ENCODE peak calls at places on chromosome 6, in four cellular contexts. K, X, I and L are unnamed samples.

GRCh38 chr6:7004581-7005297 is 103.0 kb upstream of the RREB1 start:
- DNase-seq in X (no peak), K (no peak), I (no peak), L (no peak)

GRCh38 chr6:133921249-133921859 is 31.7 kb upstream of the TBPL1 start:
- DNase-seq in I (peak; percentile 73), K (peak; percentile 85), X (peak; percentile 41), L (peak; percentile 47)

GRCh38 chr6:90350689-90351554 is 54.3 kb upstream of the BACH2 start:
- DNase-seq in X (no peak), I (no peak), K (no peak), L (no peak)

GRCh38 chr6:70445001-70445400 is 31.7 kb downstream of the FAM135A start:
- DNase-seq in I (no peak), X (no peak), K (no peak), L (no peak)

GRCh38 chr6:16925461-16925860 is 164.2 kb upstream of the ATXN1 start:
- DNase-seq in X (no peak), K (no peak), I (peak; percentile 77), L (no peak)

GRCh38 chr6:13432526-13433218 is 54.7 kb downstream of the GFOD1 start:
- DNase-seq in I (no peak), X (no peak), K (no peak), L (no peak)

GRCh38 chr6:14880717-14881116 is 365.2 kb upstream of the JARID2 start:
- DNase-seq in K (no peak), X (no peak), I (no peak), L (no peak)

GRCh38 chr6:93663111-93663510 is 243.8 kb upstream of the EPHA7 start:
- DNase-seq in X (no peak), I (no peak), K (no peak), L (no peak)

GRCh38 chr6:127635091-127635490 is 58.1 kb downstream of the C6orf58 start:
- DNase-seq in X (no peak), K (no peak), I (no peak), L (no peak)

GRCh38 chr6:4291453-4292403 is 156.4 kb upstream of the ECI2 start:
- DNase-seq in K (no peak), I (no peak), X (no peak), L (no peak)

GRCh38 chr6:109236140-109237081 is 141.1 kb downstream of the CEP57L1 start:
- DNase-seq in K (no peak), X (peak; percentile 58), I (no peak), L (peak; percentile 54)

GRCh38 chr6:167467282-167467681 is 142.4 kb downstream of the TTLL2 start:
- DNase-seq in I (no peak), X (no peak), K (no peak), L (no peak)

GRCh38 chr6:19121516-19121915 is 715.7 kb upstream of the ID4 start:
- DNase-seq in I (no peak), K (no peak), X (no peak), L (no peak)

GRCh38 chr6:13573669-13574110 is 711 bp upstream of the SIRT5 start:
- DNase-seq in X (no peak), I (peak; percentile 5), K (peak; percentile 67), L (peak; percentile 4)

GRCh38 chr6:14275493-14275851 is 157.9 kb downstream of the CD83 start:
- DNase-seq in X (no peak), I (no peak), K (no peak), L (no peak)

GRCh38 chr6:40587240-40588069 is at the start of gene LRFN2:
- DNase-seq in K (peak; percentile 76), I (peak; percentile 41), X (no peak), L (no peak)

GRCh38 chr6:56387621-56388413 is 140.4 kb upstream of the COL21A1 start:
- DNase-seq in K (peak; percentile 50), X (no peak), I (no peak), L (no peak)

GRCh38 chr6:87483929-87484328 is 11.2 kb downstream of the SLC35A1 start:
- DNase-seq in X (peak; percentile 80), I (peak; percentile 77), K (no peak), L (peak; percentile 71)

GRCh38 chr6:3026811-3027626 is 27.3 kb downstream of the NQO2 start:
- DNase-seq in K (no peak), X (no peak), I (no peak), L (no peak)

GRCh38 chr6:35213161-35213823 is 464 bp upstream of the SCUBE3 start:
- DNase-seq in I (no peak), X (no peak), K (no peak), L (no peak)

GRCh38 chr6:33305052-33305451 is 6.3 kb upstream of the RGL2 start:
- DNase-seq in X (no peak), K (no peak), I (no peak), L (no peak)

GRCh38 chr6:16751251-16751946 is 9.9 kb downstream of the ATXN1 start:
- DNase-seq in I (peak; percentile 88), X (no peak), K (no peak), L (no peak)

GRCh38 chr6:43687437-43688347 is at the start of gene MRPS18A:
- DNase-seq in X (no peak), K (peak; percentile 88), I (peak; percentile 59), L (no peak)

DNA sequence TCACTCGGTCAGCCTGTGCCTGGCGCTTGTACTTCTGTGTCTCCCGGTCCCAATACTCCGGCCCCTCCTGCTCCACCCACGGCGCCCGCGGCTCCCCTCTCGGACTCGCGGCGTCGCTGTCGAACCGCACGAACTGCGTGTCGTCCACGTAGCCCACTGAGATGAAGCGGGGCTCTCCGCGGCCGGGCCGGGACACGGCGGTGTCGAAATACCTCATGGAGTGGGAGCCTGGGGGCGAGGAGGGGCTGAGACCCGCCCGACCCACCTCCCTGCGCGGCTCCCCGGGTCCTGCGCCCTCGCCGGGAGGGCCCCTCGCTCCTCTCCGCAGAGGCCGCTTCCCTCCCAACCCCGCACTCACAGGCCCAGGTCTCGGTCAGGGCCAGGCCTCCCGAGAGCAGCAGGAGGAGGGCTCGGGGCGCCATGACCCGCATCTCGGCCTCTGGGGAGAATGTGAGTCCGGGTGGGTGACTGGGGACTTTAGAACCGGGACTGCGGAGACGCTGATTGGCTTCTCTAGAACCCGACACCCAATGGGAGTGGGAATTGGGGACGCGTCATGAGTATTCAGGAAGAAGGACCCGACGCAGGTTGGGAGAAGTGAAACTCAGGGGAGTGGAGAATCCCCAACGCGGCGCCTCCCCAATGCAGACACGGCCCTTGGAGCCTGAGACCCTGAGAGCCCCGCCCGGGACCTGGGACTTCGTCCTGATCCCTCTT is at the start of gene HLA-C:
- DNase-seq in X (peak; percentile 56), I (peak; percentile 94), K (peak; percentile 95), L (peak; percentile 91)
- H3K27ac ChIP-seq in X (no peak within 1 kb of the TSS), I (peak within 1 kb of the TSS; percentile 96), K (peak within 1 kb of the TSS; percentile 96), L (no peak within 1 kb of the TSS)

GRCh38 chr6:88491266-88491665 is 325.1 kb upstream of the CNR1 start:
- DNase-seq in K (no peak), I (no peak), X (no peak), L (no peak)
- H3K27ac ChIP-seq in K (no peak overlapping the region), I (no peak overlapping the region), X (no peak overlapping the region), L (no peak overlapping the region)

GRCh38 chr6:66931787-66932186 is 1224.8 kb upstream of the EYS start:
- DNase-seq in I (no peak), K (no peak), X (no peak), L (no peak)

GRCh38 chr6:66926060-66926459 is 1219.0 kb upstream of the EYS start:
- DNase-seq in I (no peak), K (no peak), X (no peak), L (no peak)

GRCh38 chr6:66935612-66936011 is 1228.6 kb upstream of the EYS start:
- DNase-seq in I (no peak), K (no peak), X (no peak), L (no peak)

DNA sequence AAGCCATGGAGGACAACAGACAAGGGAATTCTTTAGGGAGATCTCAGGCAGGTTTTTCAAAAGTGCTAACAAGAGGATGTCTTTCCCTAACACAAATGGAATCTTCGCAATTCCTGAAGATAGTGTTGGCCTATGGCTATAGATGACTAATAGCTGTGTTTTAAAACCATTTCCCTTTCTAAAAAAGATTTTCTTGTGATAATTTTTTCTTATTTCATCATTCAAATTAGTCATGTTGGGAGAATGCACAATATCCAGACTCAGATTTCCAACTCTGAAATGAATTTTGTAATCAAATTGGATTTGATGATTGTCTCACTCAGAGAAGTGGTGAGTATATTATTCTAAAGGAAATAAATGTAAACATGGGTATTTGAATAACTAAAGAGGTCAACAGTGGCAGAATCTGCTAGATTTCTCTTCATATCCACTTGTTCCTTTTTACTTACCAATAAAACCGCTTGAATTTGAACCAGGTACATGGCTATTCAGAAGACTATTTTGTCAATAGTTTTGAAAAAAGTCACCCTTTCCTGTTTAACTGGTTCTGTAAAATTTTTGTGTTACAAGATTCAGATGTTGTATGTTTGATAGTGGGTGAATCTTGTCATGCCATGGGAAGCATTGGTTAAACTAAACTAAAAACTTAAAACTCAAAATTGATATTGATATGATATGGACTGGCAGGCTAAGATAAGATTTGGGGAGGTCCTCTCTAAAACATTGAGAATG is 1223.7 kb upstream of the EYS start:
- DNase-seq in X (no peak), K (no peak), I (no peak), L (no peak)
- H3K27ac ChIP-seq in X (no peak overlapping the region), K (no peak overlapping the region), I (no peak overlapping the region), L (no peak overlapping the region)

GRCh38 chr6:28920281-28920680 is 3.5 kb downstream of the TRIM27 start:
- DNase-seq in I (no peak), K (no peak), X (no peak), L (no peak)
- H3K27ac ChIP-seq in I (no peak overlapping the region), K (no peak overlapping the region), X (no peak overlapping the region), L (no peak overlapping the region)

GRCh38 chr6:37826993-37827392 is 7.5 kb downstream of the ZFAND3 start:
- DNase-seq in X (no peak), I (no peak), K (no peak), L (no peak)
- H3K27ac ChIP-seq in X (no peak overlapping the region), I (no peak overlapping the region), K (no peak overlapping the region), L (no peak overlapping the region)

GRCh38 chr6:140857734-140858380 is 1274.9 kb upstream of the GJE1 start:
- DNase-seq in K (no peak), X (no peak), I (peak; percentile 53), L (no peak)
- H3K27ac ChIP-seq in K (no peak overlapping the region), X (no peak overlapping the region), I (no peak overlapping the region), L (no peak overlapping the region)

GRCh38 chr6:95544517-95545225 is 32.7 kb upstream of the MANEA start:
- DNase-seq in I (no peak), K (no peak), X (no peak), L (no peak)

GRCh38 chr6:95543798-95544197 is 33.5 kb upstream of the MANEA start:
- DNase-seq in I (no peak), K (no peak), X (no peak), L (no peak)

GRCh38 chr6:95545691-95546090 is 31.6 kb upstream of the MANEA start:
- DNase-seq in K (no peak), I (no peak), X (no peak), L (no peak)

GRCh38 chr6:95547043-95547442 is 30.3 kb upstream of the MANEA start:
- DNase-seq in X (no peak), K (no peak), I (no peak), L (no peak)

DNA sequence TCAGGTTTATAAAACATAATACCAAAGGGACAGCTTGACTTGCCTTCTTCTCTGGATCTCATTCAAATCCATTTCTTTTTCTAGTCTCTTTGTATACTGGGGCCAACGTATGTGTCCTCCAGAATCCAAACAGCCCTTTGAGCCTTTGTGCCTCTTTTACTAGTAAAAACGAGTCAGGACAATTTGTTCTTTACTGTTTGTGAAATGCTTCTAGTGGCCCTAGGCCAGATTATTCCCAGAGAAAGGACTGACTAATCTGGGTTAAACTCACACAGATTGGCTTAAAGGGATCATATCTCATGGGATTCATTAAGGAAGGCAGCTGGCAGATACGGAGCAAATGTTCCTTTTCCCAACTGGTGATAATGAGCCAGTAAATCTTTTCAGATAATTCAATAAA is 32.1 kb upstream of the MANEA start:
- DNase-seq in I (no peak), K (no peak), X (no peak), L (no peak)
- H3K27ac ChIP-seq in I (no peak overlapping the region), K (no peak overlapping the region), X (no peak overlapping the region), L (no peak overlapping the region)